ENCODE peak calls at places on chromosomes 6 and 20, in eight cellular contexts. C, O, J, Y, H, P, K and V are unnamed samples.

GRCh38 chr6:38163186-38164130 is 343.9 kb downstream of the ZFAND3 start:
- DNase-seq in C (no peak), O (no peak), J (no peak), Y (no peak), H (no peak), P (no peak), K (no peak), V (no peak)

GRCh38 chr6:38974389-38975133 is 74.0 kb upstream of the GLP1R start:
- DNase-seq in C (no peak), O (no peak), J (no peak), Y (peak), H (no peak), P (no peak), K (no peak), V (no peak)

GRCh38 chr6:96823743-96824142 is 13.5 kb downstream of the GPR63 start:
- DNase-seq in C (no peak), O (no peak), J (no peak), Y (peak), H (no peak), P (no peak), K (no peak), V (no peak)

GRCh38 chr6:89693207-89693606 is 54.7 kb upstream of the LYRM2 start:
- DNase-seq in C (no peak), O (no peak), J (no peak), Y (no peak), H (no peak), P (no peak), K (no peak), V (no peak)

GRCh38 chr6:111468329-111469012 is 14.5 kb downstream of the REV3L start:
- DNase-seq in C (no peak), O (no peak), J (no peak), Y (peak), H (no peak), P (peak), K (no peak), V (no peak)

GRCh38 chr20:48642105-48642880 is 185.5 kb downstream of the PREX1 start:
- DNase-seq in C (no peak), O (no peak), J (no peak), Y (no peak), H (no peak), P (no peak), K (no peak), V (no peak)

GRCh38 chr20:35663516-35663812 is 1.2 kb downstream of the CPNE1 start:
- DNase-seq in C (no peak), O (no peak), J (peak), Y (peak), H (no peak), P (no peak), K (no peak), V (no peak)

GRCh38 chr6:157878039-157878438 is 55.0 kb downstream of the SNX9 start:
- DNase-seq in C (no peak), O (no peak), J (no peak), Y (no peak), H (no peak), P (no peak), K (no peak), V (no peak)

GRCh38 chr6:158924499-158925455 is 75.2 kb downstream of the RSPH3 start:
- DNase-seq in C (no peak), O (no peak), J (no peak), Y (no peak), H (no peak), P (no peak), K (no peak), V (no peak)

GRCh38 chr20:19009071-19009688 is 195.6 kb downstream of the SCP2D1 start:
- DNase-seq in C (no peak), O (no peak), J (no peak), Y (no peak), H (no peak), P (no peak), K (no peak), V (no peak)

GRCh38 chr6:135002229-135002844 is 52.3 kb downstream of the HBS1L start:
- DNase-seq in C (no peak), O (no peak), J (no peak), Y (peak), H (no peak), P (no peak), K (no peak), V (no peak)

GRCh38 chr6:24139080-24139479 is 13.1 kb downstream of the NRSN1 start:
- DNase-seq in C (no peak), O (no peak), J (no peak), Y (no peak), H (no peak), P (no peak), K (no peak), V (no peak)

GRCh38 chr6:109787312-109787711 is 96.2 kb downstream of the FIG4 start:
- DNase-seq in C (no peak), O (no peak), J (no peak), Y (no peak), H (no peak), P (no peak), K (no peak), V (no peak)

GRCh38 chr6:111623046-111623718 is 17.5 kb upstream of the TRAF3IP2 start:
- DNase-seq in C (no peak), O (no peak), J (no peak), Y (no peak), H (no peak), P (no peak), K (no peak), V (peak)

GRCh38 chr6:87276624-87277023 is 45.8 kb upstream of the SMIM8 start:
- DNase-seq in C (no peak), O (no peak), J (no peak), Y (no peak), H (no peak), P (no peak), K (no peak), V (no peak)

GRCh38 chr6:33189164-33189563 is 3.1 kb downstream of the COL11A2 start:
- DNase-seq in C (no peak), O (no peak), J (no peak), Y (no peak), H (no peak), P (no peak), K (no peak), V (no peak)

GRCh38 chr6:139483082-139483481 is 108.6 kb upstream of the CITED2 start:
- DNase-seq in C (no peak), O (no peak), J (no peak), Y (no peak), H (no peak), P (no peak), K (no peak), V (no peak)